ENCODE peak calls at places on chromosome 18, in ten cellular contexts. A, E, Q, U, G, K, S, T, J and P are unnamed samples.

GRCh38 chr18:75530548-75531211 is 103.2 kb upstream of the SMIM21 start:
- DNase-seq in A (peak; percentile 68), E (no peak), Q (no peak), U (no peak), G (peak; percentile 31), K (no peak), S (no peak), T (peak; percentile 19), J (no peak), P (peak; percentile 66)

GRCh38 chr18:75276813-75277628 is 66.4 kb downstream of the TSHZ1 start:
- DNase-seq in A (peak; percentile 76), E (no peak), Q (no peak), U (no peak), G (no peak), K (no peak), S (peak; percentile 51), T (peak; percentile 93), J (no peak), P (no peak)

GRCh38 chr18:2881088-2881487 is 34.3 kb downstream of the EMILIN2 start:
- DNase-seq in A (peak; percentile 73), E (no peak), Q (no peak), U (no peak), G (no peak), K (no peak), S (no peak), T (no peak), J (no peak), P (no peak)

GRCh38 chr18:12890500-12890899 is 6.5 kb upstream of the PTPN2 start:
- DNase-seq in A (no peak), E (no peak), Q (no peak), U (no peak), G (no peak), K (no peak), S (no peak), T (no peak), J (no peak), P (no peak)

GRCh38 chr18:3594760-3595241 is 144.8 kb downstream of the TGIF1 start:
- DNase-seq in A (peak; percentile 53), E (no peak), Q (no peak), U (no peak), G (no peak), K (no peak), S (no peak), T (no peak), J (no peak), P (peak; percentile 32)

GRCh38 chr18:2980607-2980923 is 32.4 kb downstream of the LPIN2 start:
- DNase-seq in A (no peak), E (no peak), Q (no peak), U (no peak), G (no peak), K (no peak), S (no peak), T (no peak), J (no peak), P (no peak)

GRCh38 chr18:10213526-10213925 is 240.9 kb upstream of the APCDD1 start:
- DNase-seq in A (peak; percentile 63), E (no peak), Q (no peak), U (no peak), G (no peak), K (peak; percentile 34), S (peak; percentile 10), T (no peak), J (no peak), P (no peak)

GRCh38 chr18:79603321-79604204 is 76.0 kb upstream of the CTDP1 start:
- DNase-seq in A (no peak), E (peak; percentile 39), Q (no peak), U (no peak), G (no peak), K (no peak), S (no peak), T (no peak), J (peak; percentile 55), P (peak; percentile 11)

DNA sequence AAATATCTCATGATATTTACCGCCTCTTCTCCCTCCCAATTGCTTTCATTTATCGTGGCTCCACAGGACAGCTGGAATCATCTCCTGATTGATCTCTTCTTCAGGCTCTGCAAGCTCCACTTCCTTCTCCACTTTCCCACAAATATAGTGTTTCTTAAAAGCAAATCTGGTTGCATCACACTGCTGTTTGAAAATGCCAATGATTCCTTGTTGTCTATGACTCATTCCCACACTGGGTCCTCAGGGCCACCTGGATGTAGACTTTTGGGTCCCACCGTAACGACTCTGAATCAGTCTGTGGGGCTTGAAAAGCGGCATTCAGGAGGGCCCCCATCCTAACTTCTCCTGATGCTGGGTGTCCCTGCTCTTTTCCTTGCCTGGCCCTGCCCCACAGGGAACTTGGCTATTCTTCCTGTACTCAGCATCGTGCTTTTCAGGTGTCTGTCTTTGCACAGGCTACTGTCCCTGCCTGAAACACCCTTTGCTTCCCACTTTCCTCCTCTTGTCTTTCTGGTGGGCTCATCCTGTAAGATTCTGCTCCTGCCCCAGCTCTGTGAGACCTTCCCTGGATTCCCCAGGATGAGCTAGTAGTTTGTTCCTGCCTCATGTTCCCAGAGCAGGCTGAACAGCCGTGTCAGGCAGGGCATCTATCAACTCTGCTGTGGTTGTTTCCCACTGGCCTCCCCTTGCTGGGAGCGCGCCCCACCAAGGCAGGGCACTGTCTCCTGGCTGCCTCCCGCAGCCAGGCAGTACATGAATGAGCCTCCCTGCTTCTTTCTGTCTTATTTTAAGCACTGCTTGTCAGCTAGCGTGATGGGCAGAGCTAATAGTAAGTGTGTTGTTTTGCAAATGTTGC is 111.9 kb downstream of the KCTD1 start:
- DNase-seq in A (peak; percentile 88), E (no peak), Q (no peak), U (no peak), G (no peak), K (no peak), S (peak; percentile 66), T (peak; percentile 42), J (no peak), P (no peak)
- TF ChIP-seq CTCF in A (no peak), E (no peak), Q (no peak), U (no peak), G (no peak), K (no peak), S (no peak), T (no peak), J (no peak), P (no peak)

GRCh38 chr18:23341383-23341782 is 111.7 kb upstream of the RIOK3 start:
- DNase-seq in A (peak; percentile 40), E (no peak), Q (no peak), U (no peak), G (no peak), K (no peak), S (no peak), T (no peak), J (no peak), P (no peak)

GRCh38 chr18:23340661-23341060 is 112.4 kb upstream of the RIOK3 start:
- DNase-seq in A (peak; percentile 49), E (no peak), Q (no peak), U (no peak), G (no peak), K (no peak), S (no peak), T (no peak), J (no peak), P (peak; percentile 24)

GRCh38 chr18:23336072-23336471 is 117.0 kb upstream of the RIOK3 start:
- DNase-seq in A (no peak), E (no peak), Q (no peak), U (no peak), G (peak; percentile 60), K (no peak), S (no peak), T (no peak), J (no peak), P (no peak)

GRCh38 chr18:23334569-23334968 is 118.5 kb upstream of the RIOK3 start:
- DNase-seq in A (no peak), E (no peak), Q (no peak), U (no peak), G (no peak), K (no peak), S (no peak), T (no peak), J (no peak), P (no peak)

DNA sequence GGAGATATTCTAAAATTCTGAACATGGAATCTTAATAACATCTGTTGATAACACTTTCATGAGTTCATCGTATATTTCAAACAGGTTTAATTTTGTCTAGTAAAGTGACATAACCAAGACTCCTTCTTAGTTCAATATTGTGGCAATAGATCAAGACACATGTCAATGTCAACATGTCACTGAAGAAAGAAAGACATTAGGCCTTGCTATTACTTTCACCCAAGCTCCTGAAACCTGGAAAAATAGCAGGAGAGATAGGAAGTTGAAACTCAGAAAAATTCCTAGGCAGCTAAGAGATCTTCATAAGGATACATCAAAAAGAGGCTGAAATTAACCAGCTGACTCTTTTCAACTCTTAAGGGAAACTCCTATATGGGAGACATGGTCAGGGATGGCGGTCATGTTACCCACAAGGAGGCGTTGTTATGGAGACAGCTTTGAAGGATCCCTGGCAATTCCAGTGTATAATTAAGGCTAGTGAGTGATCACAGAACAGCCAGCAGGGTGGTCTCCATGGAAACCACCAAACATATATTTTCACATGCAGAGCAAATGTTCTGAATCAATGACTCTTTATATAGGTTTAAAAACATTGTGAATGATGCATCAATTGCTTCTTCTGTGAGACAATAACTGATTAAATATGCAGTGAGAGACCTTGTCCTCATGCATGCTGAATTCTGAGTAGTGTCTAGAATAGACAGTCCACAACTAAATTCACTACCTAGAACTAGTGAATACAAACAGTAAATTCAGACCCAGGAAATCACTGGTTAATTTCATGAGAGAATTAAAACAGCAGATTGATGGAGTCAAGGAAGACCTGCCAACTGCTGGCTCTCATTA is 115.3 kb upstream of the RIOK3 start:
- DNase-seq in A (peak; percentile 44), E (no peak), Q (no peak), U (no peak), G (no peak), K (no peak), S (no peak), T (peak; percentile 26), J (no peak), P (no peak)
- TF ChIP-seq CTCF in A (no peak), E (no peak), Q (no peak), U (no peak), G (no peak), K (peak; percentile 7), S (no peak), T (peak; percentile 25), J (no peak), P (no peak)

GRCh38 chr18:31722369-31722957 is 38.1 kb upstream of the B4GALT6 start:
- DNase-seq in A (peak; percentile 70), E (peak; percentile 64), Q (peak; percentile 90), U (peak; percentile 84), G (peak; percentile 81), K (peak; percentile 80), S (peak; percentile 7), T (peak; percentile 47), J (peak; percentile 68), P (peak; percentile 65)
- TF ChIP-seq CTCF in A (peak; percentile 96), E (peak; percentile 92), Q (no peak), U (peak; percentile 90), G (peak; percentile 84), K (peak; percentile 90), S (peak; percentile 83), T (peak; percentile 87), J (peak; percentile 88), P (peak; percentile 91)

GRCh38 chr18:44959013-44959412 is 278.3 kb downstream of the SETBP1 start:
- DNase-seq in A (no peak), E (no peak), Q (no peak), U (no peak), G (no peak), K (no peak), S (no peak), T (no peak), J (no peak), P (no peak)
- TF ChIP-seq CTCF in A (no peak), E (no peak), Q (no peak), U (no peak), G (no peak), K (no peak), S (no peak), T (no peak), J (no peak), P (no peak)